ENCODE peak calls at places on chromosomes 12 and 14, in six cellular contexts. R, W, T, L, G and B are unnamed samples.

GRCh38 chr12:91744613-91745012 is 401.0 kb downstream of the BTG1 start:
- DNase-seq in T (no peak), R (no peak), W (no peak), L (no peak), G (no peak), B (no peak)

GRCh38 chr12:20376984-20377383 is 8.6 kb downstream of the PDE3A start:
- DNase-seq in R (no peak), L (peak), W (peak), T (no peak), G (no peak), B (no peak)

GRCh38 chr14:37078131-37078530 is 94.3 kb downstream of the SLC25A21 start:
- DNase-seq in R (no peak), W (peak), G (no peak), L (no peak), T (no peak), B (no peak)

GRCh38 chr12:53171725-53172329 is 8.7 kb upstream of the ZNF740 start:
- DNase-seq in W (peak), G (peak), R (peak), T (no peak), L (peak), B (no peak)

GRCh38 chr14:90452366-90452765 is 55.5 kb downstream of the CALM1 start:
- DNase-seq in T (no peak), W (no peak), R (no peak), G (no peak), L (no peak), B (no peak)

GRCh38 chr12:76764856-76765255 is 941 bp downstream of the ZDHHC17 start:
- DNase-seq in G (no peak), T (no peak), W (peak), R (peak), L (peak), B (no peak)

GRCh38 chr14:69081271-69081670 is 71.6 kb downstream of the DCAF5 start:
- DNase-seq in T (no peak), G (no peak), W (no peak), L (peak), R (no peak), B (no peak)

GRCh38 chr14:69170848-69171247 is 17.9 kb upstream of the DCAF5 start:
- DNase-seq in G (no peak), T (no peak), R (no peak), W (no peak), L (no peak), B (no peak)

GRCh38 chr12:43113153-43113552 is 438.9 kb downstream of the ADAMTS20 start:
- DNase-seq in G (no peak), W (peak), T (no peak), L (no peak), R (no peak), B (peak)

GRCh38 chr12:22042981-22043669 is 2.9 kb upstream of the CMAS start:
- DNase-seq in T (no peak), W (peak), G (no peak), L (peak), R (no peak), B (no peak)

GRCh38 chr14:74426202-74426582 is at the start of gene SYNDIG1L:
- DNase-seq in G (no peak), T (no peak), L (no peak), R (no peak), W (no peak), B (no peak)

GRCh38 chr12:84920331-84920730 is 7.7 kb upstream of the SLC6A15 start:
- DNase-seq in W (peak), L (no peak), T (no peak), R (no peak), G (no peak), B (no peak)

GRCh38 chr12:26123482-26123980 is 1.3 kb downstream of the BHLHE41 start:
- DNase-seq in T (no peak), G (no peak), R (no peak), L (peak), W (peak), B (no peak)

DNA sequence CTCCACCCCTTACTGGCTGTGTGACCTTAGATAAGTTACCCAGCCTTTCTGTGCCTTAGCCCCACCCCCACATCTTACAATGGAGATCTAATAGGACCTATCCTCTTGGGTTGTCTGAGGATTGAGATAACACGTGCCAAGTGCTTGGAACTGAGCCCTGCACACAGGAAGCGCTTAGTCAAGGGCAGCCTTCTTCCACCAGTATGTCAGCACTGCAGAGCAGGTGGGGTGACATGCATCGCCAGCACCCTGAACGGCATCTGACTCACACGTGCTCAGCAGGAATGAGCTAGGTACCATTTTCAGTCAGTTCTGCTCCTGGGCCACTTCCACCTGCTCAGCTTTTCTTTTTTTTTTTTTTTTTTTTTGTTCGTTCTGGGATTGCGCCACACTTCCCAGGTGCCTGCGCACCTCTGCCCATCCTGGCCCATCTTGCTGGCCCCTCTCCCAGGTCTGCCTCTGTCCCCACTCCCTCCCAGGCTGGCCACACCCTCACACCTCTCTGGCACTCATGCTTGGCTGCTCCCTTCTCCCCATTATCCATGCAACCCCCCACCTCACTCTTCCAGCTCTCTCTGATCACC is 19.6 kb downstream of the LGMN start:
- DNase-seq in R (peak), G (no peak), T (no peak), W (peak), L (peak), B (no peak)
- TF ChIP-seq CTCF in R (no peak), G (no peak), T (no peak), W (no peak), L (no peak), B (no peak)

DNA sequence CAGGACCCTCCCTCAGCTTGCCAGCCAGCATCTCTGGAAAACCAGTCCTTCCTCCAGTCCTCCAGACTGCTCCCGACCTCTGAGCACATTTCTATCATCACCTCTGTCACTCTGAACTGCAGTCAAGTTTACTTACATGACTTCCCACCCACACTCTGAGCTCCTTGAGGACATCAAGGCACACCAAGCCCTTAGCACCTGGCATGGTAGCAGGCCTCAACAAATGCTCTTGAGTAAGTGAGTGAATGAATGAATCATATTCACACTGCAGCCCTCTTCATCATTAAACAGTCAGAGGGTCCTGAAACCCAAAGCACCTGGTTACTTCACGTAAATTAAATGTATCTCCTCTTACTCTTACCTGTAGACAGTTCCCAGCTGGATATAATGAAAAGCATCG is 35.1 kb downstream of the NT5DC3 start:
- DNase-seq in R (no peak), L (no peak), G (no peak), T (no peak), W (no peak), B (no peak)
- TF ChIP-seq CTCF in R (no peak), L (no peak), G (no peak), T (no peak), W (no peak), B (no peak)

DNA sequence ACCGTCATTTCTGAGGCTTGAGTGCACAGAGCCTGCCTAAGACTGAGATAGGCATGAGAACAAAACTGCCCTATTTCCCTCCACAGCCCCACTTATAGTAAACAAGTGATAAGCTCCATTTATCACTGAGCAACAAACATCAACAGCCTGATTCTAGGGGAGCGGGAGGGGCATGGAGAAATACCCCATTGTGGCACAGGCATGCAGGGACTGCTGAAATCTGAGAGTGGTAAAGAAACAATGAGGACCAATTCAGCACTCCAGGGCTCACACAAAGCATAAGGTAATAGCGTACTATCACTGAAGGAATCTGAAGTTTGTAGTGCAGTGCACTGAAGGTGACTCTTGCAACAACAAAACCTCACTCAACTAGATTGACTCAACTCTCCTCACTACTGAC is 186.7 kb downstream of the ANO2 start:
- DNase-seq in G (no peak), W (no peak), L (no peak), R (no peak), T (no peak), B (no peak)
- TF ChIP-seq CTCF in G (no peak), W (no peak), L (no peak), R (no peak), T (no peak), B (no peak)

GRCh38 chr12:109302358-109302757 is 6.7 kb downstream of the FOXN4 start:
- DNase-seq in T (no peak), W (no peak), L (no peak), R (no peak), G (no peak), B (no peak)
- TF ChIP-seq CTCF in T (no peak), W (no peak), L (no peak), R (peak), G (no peak), B (no peak)

GRCh38 chr14:104371917-104372316 is 207.6 kb upstream of the C14orf180 start:
- DNase-seq in W (no peak), T (no peak), R (no peak), G (no peak), L (no peak), B (no peak)

GRCh38 chr14:104371031-104371430 is 208.5 kb upstream of the C14orf180 start:
- DNase-seq in T (no peak), G (no peak), L (no peak), W (no peak), R (no peak), B (no peak)

GRCh38 chr14:104368751-104369100 is 210.8 kb upstream of the C14orf180 start:
- DNase-seq in G (no peak), L (no peak), W (no peak), T (no peak), R (no peak), B (no peak)

GRCh38 chr14:104369208-104369607 is 210.4 kb upstream of the C14orf180 start:
- DNase-seq in T (no peak), G (no peak), W (no peak), L (no peak), R (no peak), B (no peak)

DNA sequence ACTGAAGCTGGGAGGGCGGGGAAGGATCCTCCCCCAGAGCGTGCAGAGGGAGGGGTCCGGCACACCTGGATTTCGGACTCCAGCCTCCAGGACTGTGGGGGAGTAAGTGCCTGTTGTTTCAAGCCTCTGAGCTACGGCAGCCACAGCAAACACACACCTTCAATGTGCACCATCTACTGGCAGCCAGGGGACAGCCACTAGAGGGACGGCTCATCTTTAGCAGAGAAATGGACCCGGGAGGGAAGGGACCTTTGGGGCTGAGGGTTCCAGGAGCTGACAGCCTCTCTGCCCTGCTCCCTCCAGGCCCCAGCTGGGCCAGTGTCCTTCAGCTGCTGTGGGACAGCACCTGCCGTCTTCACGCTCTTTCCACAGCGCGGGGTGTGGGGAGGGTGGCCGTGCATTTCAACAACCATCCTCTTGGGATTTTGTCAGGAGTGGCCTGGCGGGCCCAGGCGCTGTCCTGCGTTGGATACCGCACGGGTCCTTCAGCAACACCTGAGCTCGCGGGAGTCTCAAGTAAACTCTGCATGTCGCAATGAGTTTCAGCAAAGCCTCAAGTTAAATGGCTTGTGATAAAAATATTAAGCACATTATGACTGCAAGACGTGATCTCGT is 209.2 kb upstream of the C14orf180 start:
- DNase-seq in R (peak), G (peak), L (no peak), W (no peak), T (no peak), B (no peak)
- TF ChIP-seq CTCF in R (no peak), G (peak), L (no peak), W (no peak), T (no peak), B (no peak)

GRCh38 chr14:23042162-23042965 is at the start of gene PSMB11:
- DNase-seq in L (no peak), G (no peak), R (no peak), W (no peak), T (no peak), B (no peak)
- TF ChIP-seq CTCF in L (no peak), G (no peak), R (no peak), W (no peak), T (no peak), B (no peak)

GRCh38 chr12:66103011-66103913 is 27.3 kb downstream of the LLPH start:
- DNase-seq in R (no peak), T (no peak), W (no peak), G (no peak), L (no peak), B (no peak)
- TF ChIP-seq CTCF in R (no peak), T (no peak), W (no peak), G (no peak), L (no peak), B (no peak)

DNA sequence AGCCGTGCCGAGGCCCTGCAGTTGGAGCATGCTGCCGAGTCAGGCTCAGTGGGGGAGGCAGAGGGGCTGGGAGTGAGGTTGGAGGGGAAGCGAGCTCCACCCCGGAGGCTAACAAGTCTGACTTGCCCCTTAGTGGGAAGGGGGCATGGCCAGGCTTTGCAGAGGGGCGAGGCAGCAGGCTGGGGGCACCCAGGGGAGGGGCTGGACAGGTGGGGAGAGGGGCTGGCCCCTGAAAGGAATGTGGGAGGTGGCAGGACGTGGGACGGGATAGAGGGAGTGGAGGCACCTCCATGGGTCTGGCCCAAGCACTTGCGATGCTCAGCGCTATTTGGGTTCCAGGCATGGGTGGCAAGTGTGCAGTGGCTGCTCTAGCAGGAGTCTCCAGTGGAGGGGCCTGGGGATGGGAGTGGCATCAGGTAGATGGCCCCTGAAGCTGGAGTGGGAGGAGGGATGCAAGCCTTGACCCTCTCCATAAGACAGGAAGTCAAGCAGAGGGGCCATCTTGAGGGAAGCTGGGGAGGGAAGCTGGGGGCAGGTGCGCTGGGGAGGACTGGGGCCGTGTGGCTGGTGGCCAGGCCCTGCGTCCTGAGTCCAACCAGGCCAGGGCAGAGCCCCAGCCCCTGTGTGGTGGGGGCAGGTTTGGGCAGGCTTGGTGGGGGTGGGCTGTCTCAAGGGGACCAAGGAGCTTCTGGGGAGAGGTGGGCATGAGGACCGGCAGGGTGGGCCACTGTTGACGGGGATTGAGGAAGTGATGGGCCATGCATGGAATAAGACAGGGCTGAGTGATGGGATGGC is 2.6 kb downstream of the TRMT61A start:
- DNase-seq in G (no peak), R (no peak), W (no peak), T (no peak), L (no peak), B (no peak)
- TF ChIP-seq CTCF in G (no peak), R (no peak), W (no peak), T (no peak), L (no peak), B (no peak)